ENCODE peak calls at places on chromosomes 13 and 19, in seven cellular contexts. U is glutamatergic neuron; Z is stimulated activated CD8-positive, alpha-beta memory T cell treated with anti-CD3 and anti-CD28 coated beads, Interleukin-15, amount 100 ng/mL, for 48 hours; L is LHCN-M2; S is iris pigment epithelial cell; Q is NCI-H82; O is activated naive CD4-positive, alpha-beta T cell. T is an unnamed sample.

GRCh38 chr13:40439928-40440327 is 226.5 kb downstream of the FOXO1 start:
- DNase-seq in U (no peak), Z (no peak), O (no peak), S (no peak), L (no peak), Q (no peak), T (no peak)

GRCh38 chr13:75489502-75490263 is 7.7 kb upstream of the TBC1D4 start:
- DNase-seq in S (peak), Z (no peak), O (no peak), U (no peak), Q (no peak), L (peak), T (peak)

GRCh38 chr19:50432658-50433057 is at the start of gene MYBPC2:
- DNase-seq in Q (peak), O (no peak), Z (no peak), L (peak), S (peak), U (no peak), T (no peak)

GRCh38 chr13:41645313-41645712 is 188.0 kb downstream of the RGCC start:
- DNase-seq in O (no peak), L (peak), U (no peak), Q (no peak), S (peak), Z (no peak), T (peak)

GRCh38 chr13:49645451-49645850 is 17.1 kb downstream of the ARL11 start:
- DNase-seq in Q (no peak), L (no peak), U (no peak), O (no peak), Z (no peak), S (no peak), T (no peak)

GRCh38 chr19:23283925-23284324 is 33.7 kb upstream of the ZNF724 start:
- DNase-seq in Z (peak), O (peak), S (peak), U (peak), L (peak), Q (peak), T (peak)

GRCh38 chr13:20671789-20672188 is 31.7 kb upstream of the IL17D start:
- DNase-seq in U (no peak), Q (no peak), S (no peak), O (no peak), L (no peak), Z (no peak), T (no peak)

GRCh38 chr19:38377052-38377451 is 2.7 kb downstream of the PSMD8 start:
- DNase-seq in Z (no peak), O (no peak), U (no peak), S (no peak), L (no peak), Q (no peak), T (no peak)

GRCh38 chr13:88042489-88042888 is 371.3 kb downstream of the SLITRK5 start:
- DNase-seq in L (no peak), Z (no peak), O (no peak), S (peak), Q (no peak), U (no peak), T (no peak)

GRCh38 chr19:39200066-39200817 is 3.5 kb downstream of the NCCRP1 start:
- DNase-seq in S (no peak), Q (peak), L (no peak), O (no peak), Z (no peak), U (no peak), T (no peak)

GRCh38 chr19:795691-796581 is 1.3 kb upstream of the PTBP1 start:
- DNase-seq in S (no peak), L (no peak), U (no peak), Q (no peak), Z (no peak), O (no peak), T (no peak)

T was measured in cardiac fibroblast.